ENCODE peak calls at places on chromosome 20, in nine cellular contexts. G is prostate gland, J is left ventricle myocardium inferior, H is stomach, X is fibroblast of lung, Y is upper lobe of right lung, S is transverse colon, Q is psoas muscle, V is uterus. I is an unnamed sample. For H3K4me1, the result is how much of the 10 kb centered on the place peaks cover.

GRCh38 chr20:49490689-49491088 is 8.2 kb upstream of the KCNB1 start:
- DNase-seq in G (no peak), J (no peak), H (no peak), X (no peak), Y (no peak), S (no peak), Q (no peak), V (no peak), I (no peak)

GRCh38 chr20:23456873-23457272 is 4.2 kb upstream of the CST11 start:
- DNase-seq in G (no peak), J (no peak), H (no peak), X (no peak), Y (no peak), S (no peak), Q (no peak), V (no peak), I (no peak)

GRCh38 chr20:49964964-49965780 is 17.6 kb upstream of the SNAI1 start:
- DNase-seq in G (no peak), J (no peak), H (peak), X (peak), Y (no peak), S (peak), Q (no peak), V (no peak), I (peak)

GRCh38 chr20:37526238-37526838 is 1.3 kb downstream of the BLCAP start:
- DNase-seq in G (peak), J (no peak), H (no peak), X (peak), Y (no peak), S (peak), Q (no peak), V (no peak), I (no peak)

GRCh38 chr20:51354191-51354768 is 188.2 kb downstream of the NFATC2 start:
- DNase-seq in G (no peak), J (no peak), H (no peak), X (peak), Y (peak), S (no peak), Q (no peak), V (no peak), I (no peak)

GRCh38 chr20:3686867-3687321 is 5.1 kb upstream of the ADAM33 start:
- DNase-seq in G (peak), J (peak), H (peak), X (peak), Y (no peak), S (peak), Q (peak), V (peak), I (peak)

GRCh38 chr20:37407573-37408002 is 61.6 kb downstream of the SRC start:
- DNase-seq in G (no peak), J (peak), H (no peak), X (peak), Y (no peak), S (no peak), Q (peak), V (peak), I (no peak)

GRCh38 chr20:63495771-63496403 is 3.0 kb downstream of the EEF1A2 start:
- DNase-seq in G (peak), J (peak), H (peak), X (peak), Y (peak), S (peak), Q (peak), V (peak), I (peak)

GRCh38 chr20:64115171-64115911 is 8.0 kb upstream of the NPBWR2 start:
- DNase-seq in G (no peak), J (no peak), H (peak), X (no peak), Y (peak), S (no peak), Q (no peak), V (no peak), I (peak)

GRCh38 chr20:63051911-63052310 is 45.1 kb upstream of the BHLHE23 start:
- DNase-seq in G (no peak), J (no peak), H (no peak), X (no peak), Y (peak), S (no peak), Q (no peak), V (no peak), I (peak)

GRCh38 chr20:57075181-57075580 is 191.3 kb downstream of the BMP7 start:
- DNase-seq in G (no peak), J (no peak), H (no peak), X (no peak), Y (no peak), S (no peak), Q (no peak), V (no peak), I (no peak)

GRCh38 chr20:24755411-24755922 is 193.6 kb upstream of the CST7 start:
- DNase-seq in G (no peak), J (no peak), H (peak), X (no peak), Y (no peak), S (no peak), Q (no peak), V (no peak), I (no peak)

GRCh38 chr20:41218466-41218865 is 81.1 kb downstream of the PLCG1 start:
- DNase-seq in G (no peak), J (no peak), H (no peak), X (peak), Y (no peak), S (no peak), Q (no peak), V (no peak), I (no peak)

GRCh38 chr20:24560571-24561485 is 91.4 kb downstream of the SYNDIG1 start:
- DNase-seq in G (no peak), J (no peak), H (no peak), X (peak), Y (no peak), S (no peak), Q (no peak), V (no peak), I (no peak)

GRCh38 chr20:63560856-63561609 is 7.1 kb downstream of the FNDC11 start:
- DNase-seq in G (no peak), J (no peak), H (no peak), X (no peak), Y (no peak), S (no peak), Q (no peak), V (no peak), I (no peak)

GRCh38 chr20:23954008-23954745 is 34.4 kb downstream of the GGTLC1 start:
- DNase-seq in G (no peak), J (no peak), H (no peak), X (no peak), Y (no peak), S (no peak), Q (no peak), V (no peak), I (no peak)

GRCh38 chr20:53890434-53891305 is 179.7 kb downstream of the BCAS1 start:
- DNase-seq in G (no peak), J (no peak), H (no peak), X (no peak), Y (no peak), S (peak), Q (no peak), V (no peak), I (no peak)

GRCh38 chr20:6501061-6501460 is 266.4 kb upstream of the BMP2 start:
- DNase-seq in G (no peak), J (no peak), H (no peak), X (peak), Y (no peak), S (no peak), Q (no peak), V (no peak), I (no peak)

GRCh38 chr20:35561671-35562070 is 19.8 kb downstream of the ERGIC3 start:
- DNase-seq in G (no peak), J (no peak), H (no peak), X (no peak), Y (peak), S (no peak), Q (no peak), V (no peak), I (no peak)

GRCh38 chr20:15576401-15576800 is 996.8 kb downstream of the KIF16B start:
- DNase-seq in G (no peak), J (no peak), H (no peak), X (no peak), Y (no peak), S (no peak), Q (no peak), V (no peak), I (no peak)

GRCh38 chr20:61930776-61931475 is 134.8 kb downstream of the TAF4 start:
- DNase-seq in G (no peak), J (peak), H (no peak), X (no peak), Y (peak), S (no peak), Q (no peak), V (no peak), I (no peak)

GRCh38 chr20:34037767-34038166 is 44.1 kb downstream of the RALY start:
- DNase-seq in G (no peak), J (peak), H (no peak), X (no peak), Y (no peak), S (no peak), Q (peak), V (peak), I (no peak)
- H3K27ac ChIP-seq in G (no peak), J (peak), H (no peak), X (no peak), Y (no peak), S (no peak), Q (peak), V (no peak), I (no peak)

GRCh38 chr20:38548356-38549083 is 32.5 kb upstream of the ADIG start:
- DNase-seq in G (no peak), J (no peak), H (no peak), X (no peak), Y (no peak), S (no peak), Q (no peak), V (no peak), I (no peak)

GRCh38 chr20:38547288-38547825 is 33.6 kb upstream of the ADIG start:
- DNase-seq in G (no peak), J (no peak), H (no peak), X (no peak), Y (no peak), S (no peak), Q (no peak), V (no peak), I (no peak)

GRCh38 chr20:38545771-38546170 is 35.2 kb upstream of the ADIG start:
- DNase-seq in G (no peak), J (no peak), H (no peak), X (no peak), Y (no peak), S (no peak), Q (no peak), V (no peak), I (no peak)

GRCh38 chr20:38551056-38551626 is 29.9 kb upstream of the ADIG start:
- DNase-seq in G (no peak), J (no peak), H (no peak), X (no peak), Y (no peak), S (no peak), Q (no peak), V (no peak), I (no peak)

DNA sequence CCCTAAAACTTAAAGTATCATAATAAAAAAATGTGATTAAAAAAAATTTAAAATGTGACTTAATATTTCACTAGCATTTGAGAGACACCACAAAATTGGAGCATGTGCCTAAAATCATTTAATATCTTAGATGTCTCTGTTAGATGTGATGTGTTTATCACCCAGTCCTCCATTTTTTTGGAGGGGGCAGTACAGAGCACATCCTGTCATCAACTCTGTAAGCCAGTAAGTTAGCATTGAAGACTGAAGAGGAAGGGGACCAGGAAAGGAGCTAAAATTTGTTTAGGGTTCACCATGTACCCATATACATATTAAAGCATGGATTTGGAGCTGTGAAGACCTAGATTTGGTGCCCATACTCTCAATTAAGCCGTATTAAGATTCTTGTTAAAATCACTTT is 30.7 kb upstream of the ADIG start:
- DNase-seq in G (no peak), J (no peak), H (no peak), X (no peak), Y (no peak), S (no peak), Q (no peak), V (no peak), I (no peak)
- TF ChIP-seq CTCF in G (no peak), J (no peak), H (no peak), X (peak), Y (no peak), S (no peak), Q (no peak), V (no peak), I (no peak)

DNA sequence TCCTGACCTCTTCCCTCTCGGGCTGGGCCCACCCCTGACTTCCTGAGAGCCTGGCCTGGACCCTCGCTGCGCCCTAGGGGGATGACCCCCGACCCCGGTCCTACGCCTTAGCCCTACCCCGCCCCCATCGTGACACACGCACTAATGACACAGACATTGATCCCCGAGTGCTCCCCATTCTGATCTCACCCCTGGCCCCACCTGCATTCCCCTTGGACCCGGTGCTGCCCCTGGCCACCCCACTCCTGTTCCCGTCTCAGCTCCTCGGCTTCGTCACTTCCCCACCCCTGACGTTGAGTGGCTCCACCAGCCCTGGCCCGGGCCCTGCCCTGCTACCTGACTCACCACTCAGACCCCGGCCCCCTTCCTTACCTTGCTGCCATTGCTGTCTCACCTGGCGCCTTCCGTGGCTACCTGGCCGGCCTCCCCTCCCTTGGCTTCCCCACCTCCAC is 12.1 kb downstream of the RBCK1 start:
- DNase-seq in G (no peak), J (no peak), H (no peak), X (no peak), Y (no peak), S (peak), Q (no peak), V (no peak), I (no peak)
- H3K4me1 ChIP-seq in G (under half), J (under half), H (under half), X (under half), Y (under half), S (under half), Q (under half), V (under half), I (under half)

DNA sequence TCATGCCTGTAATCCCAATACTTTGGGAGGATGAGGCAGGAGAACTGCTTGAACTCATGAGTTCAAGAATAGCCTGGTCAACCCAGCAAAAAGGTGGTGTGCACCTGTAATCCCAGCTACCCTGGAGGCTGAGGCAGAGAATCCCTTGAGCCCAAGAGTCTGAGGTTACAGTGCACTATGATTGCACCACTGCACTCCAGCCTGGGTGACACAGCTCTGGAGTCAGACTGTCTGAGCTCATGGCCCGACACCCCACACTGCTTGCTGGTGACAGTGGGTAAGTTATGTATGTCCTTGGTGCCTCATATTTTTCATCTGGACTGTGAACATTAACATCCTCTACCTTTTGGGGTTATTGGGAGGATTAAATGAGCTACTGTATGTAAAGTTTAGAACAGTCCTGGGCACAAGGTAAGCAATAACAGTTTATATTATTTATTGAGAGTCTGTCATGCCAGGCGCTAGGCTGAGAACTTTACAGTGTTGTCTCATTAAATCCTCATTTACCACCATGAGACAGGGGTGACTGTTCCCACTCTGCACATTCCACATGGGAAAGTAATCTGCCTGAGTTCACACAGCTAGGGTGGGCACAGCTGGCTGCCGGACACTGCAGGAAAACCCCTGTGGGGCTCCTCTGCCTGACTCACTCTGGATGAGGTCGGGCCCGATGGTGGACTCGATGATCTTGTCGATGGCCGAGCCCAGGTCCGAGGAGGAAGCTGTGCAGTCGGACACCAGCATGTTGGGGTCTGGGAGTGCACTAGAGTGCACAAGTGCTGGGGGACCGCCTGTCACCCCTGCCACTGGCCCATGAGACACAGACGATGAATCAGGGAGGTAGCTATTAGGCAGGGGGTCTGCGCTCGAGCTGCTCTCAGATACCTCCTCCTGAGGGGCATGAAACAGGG is 2.9 kb downstream of the ZNF335 start:
- DNase-seq in G (no peak), J (no peak), H (no peak), X (peak), Y (peak), S (no peak), Q (no peak), V (no peak), I (no peak)
- H3K27ac ChIP-seq in G (no peak), J (peak), H (peak), X (peak), Y (no peak), S (peak), Q (peak), V (no peak), I (no peak)

GRCh38 chr20:10963717-10964266 is 290.0 kb upstream of the JAG1 start:
- DNase-seq in G (no peak), J (no peak), H (no peak), X (no peak), Y (no peak), S (no peak), Q (no peak), V (no peak), I (no peak)

GRCh38 chr20:10962937-10963336 is 289.1 kb upstream of the JAG1 start:
- DNase-seq in G (no peak), J (no peak), H (no peak), X (no peak), Y (no peak), S (no peak), Q (no peak), V (no peak), I (no peak)

GRCh38 chr20:10960416-10960815 is 286.6 kb upstream of the JAG1 start:
- DNase-seq in G (no peak), J (no peak), H (no peak), X (no peak), Y (no peak), S (no peak), Q (no peak), V (no peak), I (no peak)

GRCh38 chr20:10958279-10958678 is 284.5 kb upstream of the JAG1 start:
- DNase-seq in G (no peak), J (no peak), H (no peak), X (no peak), Y (no peak), S (no peak), Q (no peak), V (no peak), I (no peak)

DNA sequence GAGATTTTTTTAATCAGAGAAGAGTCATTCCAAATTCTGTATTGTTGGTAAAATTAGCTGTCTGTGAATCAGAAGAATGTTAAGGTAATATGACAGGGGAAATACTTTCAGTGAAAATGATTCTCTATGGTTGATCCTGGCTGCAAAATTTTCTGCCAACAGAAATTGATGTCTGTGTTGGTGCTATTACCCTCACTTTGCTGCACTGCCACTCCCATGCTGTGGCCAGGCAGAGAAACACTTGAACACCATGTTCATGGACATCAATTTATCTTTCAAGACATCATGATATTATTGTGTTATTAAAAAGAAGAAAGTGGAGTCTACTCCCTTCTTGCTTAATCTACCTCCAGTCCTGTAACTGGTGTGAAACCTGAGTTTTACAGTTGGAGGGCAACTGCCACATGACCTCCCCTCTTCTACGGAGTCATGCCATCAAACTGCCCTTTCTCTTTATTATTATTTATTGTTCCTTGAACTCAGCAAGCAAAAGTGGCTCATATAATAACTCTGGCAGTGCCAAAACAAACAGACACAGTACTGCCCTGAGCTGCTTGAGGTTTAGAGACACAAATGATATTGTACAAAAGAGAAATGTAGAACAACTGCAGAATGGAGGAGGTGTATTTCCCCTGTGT is 288.0 kb upstream of the JAG1 start:
- DNase-seq in G (peak), J (no peak), H (no peak), X (no peak), Y (no peak), S (no peak), Q (no peak), V (no peak), I (no peak)
- TF ChIP-seq CTCF in G (no peak), J (no peak), H (no peak), X (no peak), Y (no peak), S (no peak), Q (no peak), V (no peak), I (no peak)

I was measured in Peyer's patch.